ENCODE peak calls at places on chromosomes 16 and 17, in seven cellular contexts. Z, X, R, S, V, C and A are unnamed samples.

GRCh38 chr16:87173294-87173883 is 143.8 kb downstream of the C16orf95 start:
- DNase-seq in Z (no peak), X (no peak), R (no peak), S (no peak), V (no peak), C (no peak), A (no peak)

GRCh38 chr16:583470-583814 is 6.4 kb upstream of the RAB40C start:
- DNase-seq in Z (no peak), X (no peak), R (no peak), S (no peak), V (no peak), C (no peak), A (no peak)

GRCh38 chr17:58088624-58089023 is 5.4 kb downstream of the DYNLL2 start:
- DNase-seq in Z (no peak), X (no peak), R (no peak), S (no peak), V (no peak), C (no peak), A (no peak)

GRCh38 chr16:55250641-55251550 is 73.1 kb upstream of the IRX6 start:
- DNase-seq in Z (no peak), X (no peak), R (no peak), S (no peak), V (no peak), C (no peak), A (no peak)

GRCh38 chr17:2391597-2392251 is 9.1 kb downstream of the MNT start:
- DNase-seq in Z (no peak), X (no peak), R (no peak), S (no peak), V (no peak), C (no peak), A (no peak)

GRCh38 chr16:84913315-84913714 is 93.5 kb downstream of the CRISPLD2 start:
- DNase-seq in Z (peak), X (no peak), R (no peak), S (no peak), V (no peak), C (no peak), A (no peak)

GRCh38 chr17:56933868-56934267 is 20.0 kb upstream of the TRIM25 start:
- DNase-seq in Z (no peak), X (no peak), R (no peak), S (no peak), V (no peak), C (no peak), A (no peak)

GRCh38 chr16:57024894-57025680 is 35.7 kb downstream of the NLRC5 start:
- DNase-seq in Z (no peak), X (no peak), R (no peak), S (no peak), V (no peak), C (no peak), A (no peak)

GRCh38 chr16:47055136-47055885 is 81.8 kb upstream of the DNAJA2 start:
- DNase-seq in Z (no peak), X (no peak), R (no peak), S (no peak), V (no peak), C (no peak), A (no peak)

GRCh38 chr16:84072014-84072413 is 29.4 kb upstream of the SLC38A8 start:
- DNase-seq in Z (no peak), X (no peak), R (no peak), S (no peak), V (no peak), C (no peak), A (no peak)

GRCh38 chr16:87918866-87919680 is 17.3 kb downstream of the CA5A start:
- DNase-seq in Z (peak), X (no peak), R (no peak), S (no peak), V (no peak), C (no peak), A (no peak)

GRCh38 chr17:50534979-50535326 is 2.4 kb downstream of the EPN3 start:
- DNase-seq in Z (no peak), X (no peak), R (no peak), S (no peak), V (no peak), C (no peak), A (no peak)

GRCh38 chr16:84599528-84600202 is 18.2 kb downstream of the COTL1 start:
- DNase-seq in Z (peak), X (no peak), R (no peak), S (no peak), V (peak), C (peak), A (no peak)

GRCh38 chr17:40430272-40431230 is 12.7 kb upstream of the IGFBP4 start:
- DNase-seq in Z (no peak), X (no peak), R (no peak), S (no peak), V (peak), C (no peak), A (no peak)

GRCh38 chr17:12591336-12591735 is 74.4 kb upstream of the MYOCD start:
- DNase-seq in Z (no peak), X (no peak), R (no peak), S (no peak), V (no peak), C (no peak), A (no peak)

GRCh38 chr17:7842950-7843535 is 9.0 kb downstream of the KDM6B start:
- DNase-seq in Z (peak), X (no peak), R (no peak), S (no peak), V (no peak), C (no peak), A (no peak)

GRCh38 chr16:77683845-77684526 is 38.3 kb upstream of the NUDT7 start:
- DNase-seq in Z (no peak), X (no peak), R (no peak), S (no peak), V (no peak), C (no peak), A (no peak)

GRCh38 chr17:44307387-44308186 is 814 bp upstream of the RUNDC3A start:
- DNase-seq in Z (no peak), X (no peak), R (no peak), S (no peak), V (peak), C (no peak), A (no peak)

GRCh38 chr17:74749262-74750038 is 1.0 kb downstream of the NHERF1 start:
- DNase-seq in Z (no peak), X (no peak), R (no peak), S (no peak), V (no peak), C (no peak), A (no peak)

GRCh38 chr17:76718516-76718915 is 7.8 kb upstream of the MXRA7 start:
- DNase-seq in Z (no peak), X (no peak), R (no peak), S (no peak), V (no peak), C (no peak), A (no peak)

GRCh38 chr16:54630284-54630967 is 300.2 kb upstream of the IRX5 start:
- DNase-seq in Z (no peak), X (no peak), R (no peak), S (no peak), V (no peak), C (no peak), A (no peak)

GRCh38 chr17:41678907-41679739 is 9.6 kb upstream of the EIF1 start:
- DNase-seq in Z (no peak), X (no peak), R (no peak), S (no peak), V (no peak), C (no peak), A (peak)

GRCh38 chr16:82580293-82580900 is 46.4 kb upstream of the CDH13 start:
- DNase-seq in Z (no peak), X (no peak), R (no peak), S (no peak), V (peak), C (peak), A (no peak)

GRCh38 chr16:4244254-4244812 is 2.5 kb upstream of the SRL start:
- DNase-seq in Z (no peak), X (no peak), R (no peak), S (no peak), V (no peak), C (no peak), A (no peak)

GRCh38 chr17:81870155-81870977 is 771 bp downstream of the ARHGDIA start:
- DNase-seq in Z (no peak), X (no peak), R (no peak), S (no peak), V (no peak), C (no peak), A (no peak)

GRCh38 chr16:19926449-19927390 is 42.1 kb upstream of the GPRC5B start:
- DNase-seq in Z (no peak), X (no peak), R (peak), S (no peak), V (no peak), C (peak), A (peak)

GRCh38 chr16:27374794-27375499 is 27.0 kb upstream of the IL21R start:
- DNase-seq in Z (peak), X (no peak), R (no peak), S (no peak), V (no peak), C (peak), A (peak)

GRCh38 chr16:72091217-72091616 is 2.2 kb downstream of the TXNL4B start:
- DNase-seq in Z (no peak), X (no peak), R (no peak), S (no peak), V (no peak), C (no peak), A (no peak)

GRCh38 chr17:40058865-40059264 is 3.9 kb upstream of the THRA start:
- DNase-seq in Z (no peak), X (no peak), R (no peak), S (no peak), V (no peak), C (no peak), A (no peak)

GRCh38 chr17:82325286-82326180 is 8.0 kb downstream of the SECTM1 start:
- DNase-seq in Z (no peak), X (no peak), R (no peak), S (no peak), V (no peak), C (no peak), A (no peak)

GRCh38 chr16:85525464-85526117 is 87.5 kb upstream of the GSE1 start:
- DNase-seq in Z (no peak), X (no peak), R (no peak), S (no peak), V (no peak), C (no peak), A (no peak)

GRCh38 chr16:12095275-12096161 is 119.0 kb downstream of the SNX29 start:
- DNase-seq in Z (peak), X (no peak), R (no peak), S (no peak), V (peak), C (peak), A (no peak)
- H3K4me3 ChIP-seq in Z (no peak), X (peak), R (no peak), S (no peak), V (peak), C (no peak), A (no peak)

GRCh38 chr16:24539850-24540484 is 601 bp downstream of the RBBP6 start:
- DNase-seq in Z (no peak), X (no peak), R (no peak), S (no peak), V (no peak), C (no peak), A (no peak)

GRCh38 chr16:24538756-24539294 is 541 bp upstream of the RBBP6 start:
- DNase-seq in Z (no peak), X (no peak), R (no peak), S (no peak), V (no peak), C (no peak), A (peak)

GRCh38 chr16:24540575-24541240 is 1.3 kb downstream of the RBBP6 start:
- DNase-seq in Z (no peak), X (no peak), R (no peak), S (no peak), V (no peak), C (no peak), A (no peak)

GRCh38 chr16:24537474-24538337 is 1.7 kb upstream of the RBBP6 start:
- DNase-seq in Z (no peak), X (no peak), R (no peak), S (no peak), V (no peak), C (no peak), A (no peak)

DNA sequence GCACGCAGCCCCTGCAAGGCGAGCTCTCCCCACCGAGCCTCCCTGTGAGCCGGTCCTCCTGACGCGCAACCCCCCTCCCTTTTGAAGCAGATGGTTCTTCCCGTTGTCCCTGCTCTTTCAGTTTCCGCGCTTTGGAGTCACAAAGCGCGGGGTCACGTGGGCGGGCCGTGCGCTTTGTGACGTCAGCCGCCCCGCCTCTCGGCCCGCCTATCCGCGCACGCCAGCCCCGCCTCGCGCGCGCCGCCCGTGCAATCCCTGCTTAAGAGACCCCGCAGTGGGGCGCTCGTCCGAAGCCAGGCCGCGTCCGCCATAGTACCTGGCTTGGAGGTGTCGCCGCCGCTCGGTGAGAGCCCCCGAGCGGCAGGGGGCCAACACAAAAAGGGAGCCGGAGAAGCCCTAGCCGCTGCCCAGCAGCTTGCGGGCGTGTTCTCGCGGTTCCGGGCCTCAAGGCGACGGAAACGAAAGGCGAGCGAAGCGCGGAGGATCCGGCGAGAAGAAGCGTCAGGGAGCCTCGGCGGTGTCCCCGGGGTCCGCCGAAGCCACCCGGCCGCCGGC is at the start of gene RBBP6:
- DNase-seq in Z (peak), X (peak), R (peak), S (peak), V (peak), C (peak), A (peak)
- TF ChIP-seq CTCF in Z (no peak), X (peak), R (peak), S (peak), V (peak), C (peak), A (peak)

DNA sequence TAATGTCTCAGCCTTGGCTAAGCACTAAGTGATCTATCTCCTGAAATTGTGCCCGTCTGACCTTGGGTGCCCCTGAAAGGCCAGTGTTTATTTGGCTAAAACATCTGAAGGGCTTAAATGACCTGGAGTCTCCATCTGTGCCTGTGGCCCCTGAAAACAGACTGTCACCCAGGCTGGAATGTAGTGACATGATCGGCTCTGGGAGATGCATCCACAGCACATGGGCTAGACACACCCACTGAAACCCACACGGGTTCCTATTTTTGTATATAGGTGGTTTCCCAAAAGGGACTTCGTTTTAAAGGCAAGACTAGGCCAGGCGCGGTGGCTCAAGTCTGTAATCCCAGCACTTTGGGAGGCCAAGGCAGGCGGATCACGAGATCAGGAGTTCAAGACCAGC is 13.5 kb downstream of the CEP295NL start:
- DNase-seq in Z (no peak), X (no peak), R (no peak), S (no peak), V (no peak), C (no peak), A (no peak)
- H3K4me3 ChIP-seq in Z (no peak), X (no peak), R (no peak), S (no peak), V (no peak), C (no peak), A (no peak)

GRCh38 chr16:30395992-30396560 is 856 bp downstream of the ZNF48 start:
- DNase-seq in Z (no peak), X (no peak), R (no peak), S (no peak), V (no peak), C (no peak), A (no peak)

GRCh38 chr16:30397776-30398659 is 2.8 kb downstream of the ZNF48 start:
- DNase-seq in Z (no peak), X (no peak), R (no peak), S (no peak), V (no peak), C (no peak), A (no peak)

GRCh38 chr16:30397056-30397455 is 1.8 kb downstream of the ZNF48 start:
- DNase-seq in Z (no peak), X (no peak), R (no peak), S (no peak), V (no peak), C (no peak), A (no peak)

GRCh38 chr16:30394603-30395154 is 541 bp upstream of the ZNF48 start:
- DNase-seq in Z (no peak), X (no peak), R (no peak), S (no peak), V (no peak), C (no peak), A (no peak)

DNA sequence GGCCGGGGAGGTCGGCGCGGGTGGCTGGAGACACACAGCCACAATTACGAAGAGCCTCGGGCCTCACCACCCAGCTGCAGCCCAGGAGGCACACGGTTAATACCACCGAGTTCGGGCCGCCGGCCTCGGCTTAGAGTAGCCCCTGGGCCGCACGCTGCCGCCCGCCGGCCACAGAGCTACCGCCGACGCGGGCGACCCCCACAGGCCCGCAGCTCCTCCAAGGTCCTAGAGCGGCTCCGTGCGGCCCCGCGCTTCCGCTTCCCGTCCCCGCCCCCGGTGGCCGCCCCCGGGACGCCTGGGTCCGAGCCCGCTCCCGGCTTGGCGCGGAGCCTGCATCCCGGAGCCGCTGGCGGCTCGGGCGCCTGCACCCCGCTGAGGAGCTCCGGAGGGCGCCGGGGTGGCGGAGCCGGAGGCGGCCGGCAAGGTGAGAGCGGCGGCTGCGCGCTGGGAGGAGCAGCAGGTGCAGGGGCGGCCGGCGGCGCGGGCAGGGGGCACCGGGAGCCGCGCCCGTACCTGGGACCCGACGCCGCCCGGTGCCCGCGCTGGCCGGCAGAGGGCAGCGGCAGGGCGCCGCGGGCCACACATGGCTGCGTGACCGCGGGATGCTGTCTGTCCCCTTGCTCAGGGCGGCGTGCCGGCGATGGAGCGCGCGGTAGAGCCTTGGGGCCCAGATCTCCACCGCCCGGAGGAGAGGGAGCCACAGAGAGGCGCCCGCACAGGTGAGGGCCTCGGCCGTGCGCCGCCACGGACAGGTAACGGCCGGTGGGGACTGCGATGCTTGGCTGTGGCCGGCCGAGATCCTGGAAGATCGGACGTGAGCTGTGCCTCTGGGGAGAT is at the start of gene ZNF48:
- DNase-seq in Z (peak), X (no peak), R (peak), S (no peak), V (peak), C (peak), A (no peak)
- TF ChIP-seq CTCF in Z (peak), X (peak), R (peak), S (peak), V (no peak), C (peak), A (peak)

GRCh38 chr17:49498037-49498615 is 3.0 kb downstream of the NGFR start:
- DNase-seq in Z (peak), X (no peak), R (no peak), S (no peak), V (no peak), C (no peak), A (no peak)
- H3K4me3 ChIP-seq in Z (peak), X (peak), R (no peak), S (no peak), V (no peak), C (no peak), A (no peak)

GRCh38 chr17:53033297-53033696 is 789.4 kb upstream of the KIF2B start:
- DNase-seq in Z (no peak), X (no peak), R (no peak), S (no peak), V (no peak), C (no peak), A (no peak)

DNA sequence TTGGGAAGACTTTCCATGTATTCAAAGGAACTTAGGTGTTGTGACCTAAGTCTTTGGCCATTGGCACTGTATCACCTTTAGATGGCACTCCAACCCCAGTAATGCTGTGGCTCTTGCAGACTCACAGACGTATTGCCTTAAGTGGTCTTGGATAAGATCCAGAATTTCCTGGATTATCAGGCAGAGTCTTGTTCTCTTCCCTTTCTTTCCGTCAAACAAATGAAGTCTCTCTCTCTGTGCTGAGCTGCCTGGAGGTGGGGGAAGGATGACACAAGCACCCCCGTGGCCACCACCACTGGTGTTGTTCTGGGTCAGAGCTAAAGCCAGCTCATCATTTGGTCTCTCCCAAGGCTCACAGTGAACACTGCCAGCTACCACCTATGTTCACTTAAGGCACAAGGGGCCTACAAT is 789.9 kb upstream of the KIF2B start:
- DNase-seq in Z (no peak), X (no peak), R (no peak), S (no peak), V (no peak), C (peak), A (peak)
- TF ChIP-seq CTCF in Z (no peak), X (peak), R (no peak), S (peak), V (no peak), C (peak), A (peak)

DNA sequence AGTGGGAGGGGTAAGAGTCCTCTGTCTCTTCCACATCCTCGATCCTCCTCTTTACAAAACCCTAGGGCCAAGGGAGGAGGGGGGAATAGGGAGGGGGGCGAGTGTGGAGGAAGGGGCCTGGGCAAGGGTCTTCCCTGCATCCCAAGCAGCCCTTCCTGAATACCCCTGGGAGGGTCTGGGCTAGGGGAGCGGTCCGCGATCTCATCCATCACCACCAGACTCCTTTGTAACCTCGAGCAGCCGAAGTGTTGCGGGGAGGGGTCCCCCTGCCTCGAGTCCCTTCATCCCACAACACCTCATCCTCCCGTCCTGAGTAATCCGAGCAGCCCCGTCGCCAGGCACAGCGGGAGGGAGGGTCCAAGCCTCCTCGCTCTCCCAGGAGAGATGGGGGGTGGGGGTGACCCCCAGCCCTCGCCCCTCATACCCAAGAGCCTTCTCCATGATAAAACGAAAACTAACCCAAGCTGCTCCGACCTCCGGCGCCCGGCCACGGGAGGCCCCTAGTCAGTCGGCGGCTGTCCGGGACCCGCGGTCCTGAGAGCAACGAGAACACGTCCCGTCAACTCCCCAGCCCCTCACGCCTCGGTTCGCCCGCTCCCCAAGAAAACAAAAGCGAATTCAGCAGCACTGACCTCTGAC is 468 bp downstream of the SMPD3 start:
- DNase-seq in Z (no peak), X (no peak), R (no peak), S (no peak), V (no peak), C (no peak), A (no peak)
- H3K4me3 ChIP-seq in Z (peak), X (peak), R (peak), S (peak), V (peak), C (peak), A (peak)

GRCh38 chr16:11386791-11387546 is 41.7 kb downstream of the RMI2 start:
- DNase-seq in Z (no peak), X (no peak), R (no peak), S (no peak), V (no peak), C (no peak), A (no peak)
- TF ChIP-seq CTCF in Z (no peak), X (no peak), R (peak), S (no peak), V (peak), C (peak), A (peak)